ENCODE peak calls at places on chromosomes 1 and 21, in four cellular contexts. V, N, J and A are unnamed samples.

GRCh38 chr1:161037661-161038522 is 872 bp downstream of the TSTD1 start:
- DNase-seq in N (no peak), J (no peak), V (peak), A (no peak)

GRCh38 chr21:43938751-43939442 is 73.2 kb upstream of the TRAPPC10 start:
- DNase-seq in V (peak), N (peak), J (peak), A (no peak)

GRCh38 chr1:18913065-18913502 is 10.7 kb upstream of the ALDH4A1 start:
- DNase-seq in N (peak), V (peak), J (peak), A (peak)

GRCh38 chr1:179933219-179933618 is 21.4 kb upstream of the CEP350 start:
- DNase-seq in V (no peak), N (no peak), J (no peak), A (no peak)

GRCh38 chr1:41387667-41388091 is 26.4 kb downstream of the FOXO6 start:
- DNase-seq in J (peak), N (peak), V (peak), A (peak)

GRCh38 chr1:46533179-46533864 is 18.1 kb downstream of the KNCN start:
- DNase-seq in N (peak), V (peak), J (no peak), A (no peak)

GRCh38 chr21:20004353-20004752 is 993.9 kb upstream of the NCAM2 start:
- DNase-seq in V (no peak), J (no peak), N (no peak), A (no peak)

GRCh38 chr1:7526867-7527732 is 244.0 kb upstream of the VAMP3 start:
- DNase-seq in J (peak), V (no peak), N (peak), A (no peak)

GRCh38 chr1:51517361-51518032 is 1.6 kb downstream of the EPS15 start:
- DNase-seq in J (no peak), V (no peak), N (peak), A (no peak)

GRCh38 chr1:8118031-8118451 is 91.9 kb upstream of the ERRFI1 start:
- DNase-seq in V (no peak), N (no peak), J (no peak), A (no peak)

GRCh38 chr1:73644198-73644597 is 553.8 kb downstream of the LRRIQ3 start:
- DNase-seq in J (no peak), N (no peak), V (no peak), A (no peak)

GRCh38 chr21:39647476-39647875 is 34.7 kb downstream of the B3GALT5 start:
- DNase-seq in J (peak), N (peak), V (no peak), A (peak)

GRCh38 chr1:8055973-8056372 is 29.9 kb upstream of the ERRFI1 start:
- DNase-seq in N (peak), V (no peak), J (peak), A (no peak)

GRCh38 chr21:44428281-44428942 is 26.9 kb upstream of the LRRC3 start:
- DNase-seq in N (no peak), J (no peak), V (peak), A (peak)

GRCh38 chr1:11354893-11355593 is 82.0 kb downstream of the UBIAD1 start:
- DNase-seq in N (no peak), J (no peak), V (no peak), A (no peak)

GRCh38 chr1:7988576-7988975 is 27.1 kb downstream of the PARK7 start:
- DNase-seq in N (peak), J (no peak), V (no peak), A (no peak)

GRCh38 chr1:210264521-210265380 is 32.2 kb downstream of the SERTAD4 start:
- DNase-seq in J (no peak), V (no peak), N (no peak), A (no peak)

GRCh38 chr1:22611530-22611947 is 24.9 kb upstream of the C1QA start:
- DNase-seq in V (no peak), N (peak), J (peak), A (no peak)

GRCh38 chr21:18349468-18349867 is 54.1 kb downstream of the TMPRSS15 start:
- DNase-seq in N (no peak), V (no peak), J (no peak), A (no peak)

DNA sequence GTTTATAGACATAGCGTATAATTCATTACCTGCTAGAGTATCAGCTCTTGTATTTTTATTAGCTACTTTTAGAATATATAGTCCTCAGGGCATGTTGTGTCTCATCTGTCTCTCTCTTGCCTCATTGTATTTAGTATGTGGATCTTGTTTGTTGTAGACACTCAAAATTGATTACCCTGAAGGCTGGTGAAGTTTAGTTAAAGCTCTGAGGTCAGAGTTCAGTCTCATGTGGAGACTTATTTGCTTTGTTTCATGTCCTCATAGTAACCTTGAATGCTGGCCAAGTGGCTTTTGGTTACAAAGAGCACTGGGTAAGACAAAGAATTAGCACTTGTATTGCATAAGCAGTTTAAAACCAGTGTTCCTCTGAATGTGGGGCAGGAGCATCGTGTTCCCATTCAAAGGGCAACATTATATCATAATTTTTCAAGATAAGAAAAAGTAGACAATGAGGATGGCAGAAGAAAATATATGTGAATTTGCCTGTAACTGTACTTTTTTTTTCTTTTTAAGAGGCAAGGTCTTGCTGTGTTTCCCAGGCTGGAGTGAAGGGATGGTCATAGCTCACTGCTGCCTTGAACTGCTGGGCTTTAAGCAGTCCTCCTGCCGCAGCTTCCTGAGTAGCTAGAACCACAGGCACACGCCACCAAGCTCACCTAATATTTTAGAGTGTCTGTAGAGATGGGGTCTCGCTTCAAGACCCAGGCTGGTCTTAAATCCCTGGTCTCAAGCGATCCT is 17.4 kb downstream of the CNST start:
- DNase-seq in V (peak), N (no peak), J (no peak), A (no peak)
- H3K4me3 ChIP-seq in V (no peak), N (no peak), J (no peak), A (no peak)

GRCh38 chr1:162293293-162293692 is 83.4 kb downstream of the SPATA46 start:
- DNase-seq in V (no peak), N (no peak), J (no peak), A (no peak)
- H3K27ac ChIP-seq in V (no peak), N (no peak), J (no peak), A (no peak)

DNA sequence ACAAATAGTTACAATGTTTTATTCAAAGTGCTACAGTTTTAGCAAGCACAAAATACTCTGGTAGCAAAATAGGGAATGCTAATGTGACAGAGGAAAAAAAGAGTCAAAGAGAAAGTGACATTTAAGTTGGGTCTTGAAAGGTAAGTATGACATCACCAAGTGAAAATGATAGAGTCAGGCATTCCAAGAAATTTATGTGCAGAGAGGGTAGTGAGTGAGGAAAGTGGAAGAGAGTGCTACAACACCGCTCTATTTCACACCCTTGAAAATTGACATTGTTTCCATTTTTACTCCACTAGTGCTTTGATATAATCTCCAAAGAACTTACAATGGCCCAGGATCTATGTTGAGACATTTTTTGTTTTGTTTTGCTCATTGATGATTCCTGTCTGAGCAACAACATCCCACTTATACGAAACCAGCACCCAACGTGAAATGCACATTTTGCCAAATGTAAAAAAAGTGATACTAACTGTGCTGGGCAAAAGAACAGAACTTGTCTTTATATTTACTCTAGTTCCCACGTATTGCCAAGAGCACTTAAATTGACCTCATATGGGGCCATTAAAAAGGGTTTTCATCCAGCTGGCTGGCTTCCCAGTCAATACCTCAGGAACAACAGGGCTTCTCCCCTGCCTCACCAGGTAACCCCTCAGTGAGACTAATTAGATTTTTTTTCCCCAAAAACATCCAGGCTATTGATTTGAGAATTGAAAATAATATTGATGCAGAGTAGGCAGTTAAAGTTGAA is 206.3 kb upstream of the NR5A2 start:
- DNase-seq in J (no peak), N (no peak), V (peak), A (no peak)
- TF ChIP-seq CTCF in J (no peak), N (no peak), V (no peak), A (no peak)

DNA sequence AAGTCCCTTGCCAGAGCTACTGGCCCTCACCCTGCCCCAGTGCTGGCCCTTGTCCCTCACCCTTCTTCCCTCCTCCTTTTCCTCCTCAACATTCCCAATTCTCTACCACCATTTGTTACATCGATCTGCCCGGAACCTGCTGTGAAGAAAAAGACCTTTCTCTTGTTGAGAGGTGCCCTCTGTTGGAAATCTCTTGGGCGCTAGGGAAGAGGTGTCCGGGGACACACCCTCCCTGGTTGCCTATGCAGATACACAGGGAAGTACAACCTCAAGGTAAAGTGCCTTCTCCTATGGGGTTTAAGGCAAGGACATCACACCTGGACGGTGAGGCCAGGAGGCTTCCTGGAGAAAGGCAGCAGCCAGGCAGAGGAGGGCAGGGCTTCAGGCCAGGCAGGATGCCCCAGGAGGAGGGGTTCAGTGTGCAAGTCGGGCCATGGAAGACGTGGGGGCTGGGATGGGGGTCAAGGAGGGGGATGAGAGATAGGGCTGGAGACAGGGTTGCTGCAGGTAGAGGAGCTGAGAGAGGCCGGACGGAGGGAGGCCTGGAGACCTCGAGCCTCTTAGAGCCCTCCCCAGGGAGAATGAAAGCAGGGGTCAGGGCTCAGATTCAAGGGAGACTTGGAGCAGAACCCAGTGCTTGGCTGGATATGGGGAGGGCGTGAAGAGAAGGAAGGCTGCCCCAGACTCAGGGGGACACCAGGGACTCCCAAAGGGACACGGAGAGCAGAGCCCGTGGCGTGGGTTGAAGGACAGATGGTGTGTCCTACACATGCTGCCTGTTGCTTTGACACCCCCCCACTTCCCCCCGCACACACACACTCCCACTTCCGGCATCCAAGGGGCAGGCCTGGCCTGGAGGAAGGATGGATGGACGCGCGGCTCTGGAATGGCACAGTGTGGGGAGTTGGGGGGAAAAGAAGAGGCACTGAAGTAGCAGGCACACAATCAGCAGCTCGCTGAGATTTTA is 44.5 kb downstream of the RIPK4 start:
- DNase-seq in N (no peak), V (no peak), J (no peak), A (no peak)
- H3K4me3 ChIP-seq in N (no peak), V (no peak), J (no peak), A (no peak)

DNA sequence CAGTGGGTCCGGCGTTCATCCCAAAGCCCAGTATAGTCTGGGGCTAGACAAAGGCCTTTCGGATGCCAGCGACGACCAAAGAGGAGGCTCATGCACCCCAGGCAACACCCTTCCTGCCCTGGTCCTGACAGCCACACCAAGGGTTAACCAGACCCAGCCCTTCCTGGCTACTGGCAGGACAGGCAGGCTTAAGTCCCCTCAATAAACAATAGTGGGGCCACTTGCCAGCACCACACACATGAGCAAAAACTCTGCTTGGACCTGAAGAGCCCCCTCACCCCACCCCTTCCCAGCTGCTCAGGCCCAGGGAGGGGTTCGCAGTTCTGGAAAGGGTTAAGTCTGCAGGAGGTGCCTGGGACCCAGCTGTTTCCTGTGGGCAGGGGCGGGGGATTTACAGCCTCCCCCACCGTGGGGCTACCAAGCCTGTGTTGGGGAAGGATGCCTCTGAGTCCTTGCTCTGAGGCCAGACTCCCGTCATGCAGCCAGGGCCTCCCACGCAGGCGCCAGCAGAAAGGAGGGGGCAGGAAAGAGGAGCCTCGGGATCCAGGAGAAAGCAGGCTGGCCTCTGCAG is 18.2 kb downstream of the PHLDA3 start:
- DNase-seq in N (peak), V (no peak), J (peak), A (peak)
- H3K27ac ChIP-seq in N (peak), V (peak), J (peak), A (no peak)

GRCh38 chr1:32269744-32270143 is 18.7 kb downstream of the LCK start:
- DNase-seq in J (no peak), V (no peak), N (no peak), A (no peak)

GRCh38 chr1:32275424-32275823 is 16.5 kb upstream of the HDAC1 start:
- DNase-seq in V (peak), N (no peak), J (no peak), A (no peak)

GRCh38 chr1:32273389-32274208 is 18.3 kb upstream of the HDAC1 start:
- DNase-seq in J (no peak), V (peak), N (peak), A (no peak)

GRCh38 chr1:32274646-32275340 is 17.1 kb upstream of the HDAC1 start:
- DNase-seq in N (no peak), V (no peak), J (no peak), A (no peak)

GRCh38 chr1:32272557-32273388 is 19.1 kb upstream of the HDAC1 start:
- DNase-seq in J (no peak), N (no peak), V (no peak), A (no peak)
- TF ChIP-seq CTCF in J (no peak), N (no peak), V (no peak), A (no peak)

GRCh38 chr1:207823880-207824566 is 72.2 kb downstream of the CD46 start:
- DNase-seq in N (peak), V (peak), J (peak), A (peak)
- H3K4me3 ChIP-seq in N (peak), V (peak), J (no peak), A (peak)

GRCh38 chr1:20150326-20150705 is 11.2 kb downstream of the PLA2G2F start:
- DNase-seq in V (no peak), J (no peak), N (no peak), A (no peak)
- H3K27ac ChIP-seq in V (no peak), J (no peak), N (no peak), A (no peak)

GRCh38 chr1:58143972-58144752 is 402.4 kb downstream of the OMA1 start:
- DNase-seq in V (no peak), N (no peak), J (no peak), A (no peak)
- TF ChIP-seq CTCF in V (no peak), N (no peak), J (no peak), A (no peak)

DNA sequence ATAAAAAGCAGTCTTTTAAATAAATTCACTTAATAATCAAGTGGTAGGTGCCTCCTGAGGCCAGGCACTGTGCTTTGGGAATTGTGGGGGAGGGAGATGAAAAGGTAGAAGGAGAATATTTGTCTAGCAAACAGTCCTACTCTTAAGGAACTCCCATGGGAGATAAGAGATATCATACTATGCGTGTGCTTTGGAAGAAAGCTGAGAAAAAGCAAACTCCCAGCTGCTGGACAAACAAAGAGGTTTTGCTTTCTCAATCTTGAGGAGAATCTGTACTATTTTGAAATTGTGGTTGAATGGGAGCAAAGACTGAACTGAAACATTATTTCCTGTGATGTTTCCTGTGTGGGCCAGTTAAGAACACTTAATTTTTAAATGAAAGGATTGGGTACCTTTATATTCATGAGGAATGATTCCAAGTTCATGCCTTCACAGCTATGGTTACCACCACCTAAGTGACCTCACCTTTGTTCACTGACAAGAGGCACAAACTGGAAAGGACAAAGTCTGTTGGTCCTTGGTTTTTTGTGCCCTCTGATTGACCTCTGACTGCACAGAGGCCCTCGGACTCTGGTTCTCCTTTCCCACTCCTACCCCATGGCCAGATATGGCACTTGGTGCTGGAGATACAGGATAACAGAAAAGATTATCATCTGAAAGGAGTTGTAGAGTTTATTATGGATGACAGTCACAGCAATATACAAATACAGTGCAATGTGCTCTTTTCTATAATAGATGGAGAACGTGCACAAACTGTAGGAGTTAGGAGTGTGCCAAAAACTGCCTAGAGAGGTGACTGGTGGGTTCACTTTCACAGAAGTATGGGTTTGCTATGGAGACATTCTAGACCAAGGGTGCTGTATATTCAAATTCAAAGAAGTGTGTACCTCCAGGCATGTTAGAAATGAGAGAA is 1.6 kb downstream of the CD53 start:
- DNase-seq in J (no peak), N (no peak), V (no peak), A (no peak)
- H3K4me3 ChIP-seq in J (no peak), N (no peak), V (peak), A (peak)